ENCODE peak calls at places on chromosomes 5 and 9, in six cellular contexts. A is mucosa of gallbladder, C is NAMALWA, N is NCI-H345, J is thyroid gland, M is neural progenitor cell. F is an unnamed sample.

GRCh38 chr5:123785160-123786001 is 273.4 kb downstream of the CSNK1G3 start:
- DNase-seq in C (no peak), M (peak), N (peak), A (no peak), J (no peak), F (no peak)

GRCh38 chr5:115838885-115839518 is 2.4 kb downstream of the ATG12 start:
- DNase-seq in C (peak), N (peak), A (no peak), M (peak), J (peak), F (no peak)

GRCh38 chr5:102678267-102679058 is 76.6 kb upstream of the PAM start:
- DNase-seq in A (no peak), M (no peak), N (no peak), J (no peak), C (no peak), F (no peak)

GRCh38 chr9:68536876-68537490 is 3.7 kb downstream of the TMEM252 start:
- DNase-seq in C (no peak), N (no peak), A (no peak), J (no peak), M (no peak), F (no peak)

GRCh38 chr5:78345485-78345884 is 14.9 kb upstream of the SCAMP1 start:
- DNase-seq in C (no peak), J (no peak), N (no peak), A (no peak), M (no peak), F (no peak)

GRCh38 chr9:101362450-101362849 is 22.4 kb downstream of the BAAT start:
- DNase-seq in C (no peak), J (no peak), A (no peak), M (no peak), N (no peak), F (no peak)

GRCh38 chr5:132008961-132009680 is 2.3 kb downstream of the ACSL6 start:
- DNase-seq in A (no peak), M (no peak), C (no peak), N (peak), J (peak), F (no peak)

GRCh38 chr5:50564079-50564478 is 102.4 kb upstream of the PARP8 start:
- DNase-seq in A (no peak), M (no peak), N (no peak), J (no peak), C (peak), F (no peak)

GRCh38 chr5:137486707-137487106 is 12.4 kb downstream of the SPOCK1 start:
- DNase-seq in M (no peak), C (no peak), N (no peak), J (no peak), A (no peak), F (no peak)

GRCh38 chr9:87711857-87712800 is 13.8 kb upstream of the CTSL start:
- DNase-seq in M (no peak), N (no peak), C (no peak), J (peak), A (no peak), F (no peak)

GRCh38 chr9:128683340-128684064 is 5.5 kb upstream of the SET start:
- DNase-seq in N (no peak), J (peak), A (peak), M (peak), C (peak), F (peak)

GRCh38 chr9:115378246-115378645 is 260.3 kb upstream of the TNC start:
- DNase-seq in M (no peak), J (no peak), N (no peak), A (no peak), C (no peak), F (no peak)

GRCh38 chr5:56917534-56917933 is 8.1 kb downstream of the SETD9 start:
- DNase-seq in A (no peak), C (no peak), N (no peak), M (no peak), J (no peak), F (no peak)

GRCh38 chr5:10103098-10103497 is 146.6 kb downstream of the ATPSCKMT start:
- DNase-seq in A (no peak), N (peak), M (peak), J (no peak), C (no peak), F (no peak)

GRCh38 chr5:78341445-78341844 is 19.0 kb upstream of the SCAMP1 start:
- DNase-seq in A (no peak), N (no peak), C (no peak), J (no peak), M (peak), F (no peak)

GRCh38 chr9:119003218-119003617 is 366.0 kb downstream of the BRINP1 start:
- DNase-seq in C (no peak), J (no peak), M (no peak), A (no peak), N (no peak), F (no peak)

GRCh38 chr9:135468866-135469521 is 10.6 kb upstream of the PPP1R26 start:
- DNase-seq in A (peak), C (no peak), N (no peak), J (no peak), M (no peak), F (peak)